ENCODE peak calls at places on chromosomes 7 and 10, in four cellular contexts. One of them, this sample, is unnamed.

GRCh38 chr7:6166443-6166871 is 106.0 kb downstream of the CYTH3 start:
- DNase-seq in HepG2: no peak
- DNase-seq in SK-N-SH: peak; percentile 80
- DNase-seq in GM12878: no peak
- DNase-seq in this sample: no peak

GRCh38 chr7:116952640-116953371 is 495 bp upstream of the ST7 start:
- DNase-seq in HepG2: peak; percentile 62
- DNase-seq in SK-N-SH: peak; percentile 54
- DNase-seq in GM12878: no peak
- DNase-seq in this sample: peak; percentile 59

GRCh38 chr10:31320179-31320597 is 1.2 kb downstream of the ZEB1 start:
- DNase-seq in HepG2: no peak
- DNase-seq in SK-N-SH: peak; percentile 59
- DNase-seq in GM12878: no peak
- DNase-seq in this sample: peak; percentile 43

GRCh38 chr7:45363669-45364068 is 206.1 kb downstream of the RAMP3 start:
- DNase-seq in HepG2: no peak
- DNase-seq in SK-N-SH: no peak
- DNase-seq in GM12878: no peak
- DNase-seq in this sample: no peak

GRCh38 chr10:62744136-62744535 is 60.4 kb upstream of the ADO start:
- DNase-seq in HepG2: no peak
- DNase-seq in SK-N-SH: no peak
- DNase-seq in GM12878: no peak
- DNase-seq in this sample: no peak

GRCh38 chr10:28135258-28135657 is 136.4 kb upstream of the ODAD2 start:
- DNase-seq in HepG2: no peak
- DNase-seq in SK-N-SH: no peak
- DNase-seq in GM12878: no peak
- DNase-seq in this sample: no peak

GRCh38 chr10:50419091-50419490 is 167.8 kb upstream of the ASAH2 start:
- DNase-seq in HepG2: no peak
- DNase-seq in SK-N-SH: no peak
- DNase-seq in GM12878: no peak
- DNase-seq in this sample: no peak

GRCh38 chr7:46160861-46161260 is 239.8 kb upstream of the IGFBP3 start:
- DNase-seq in HepG2: no peak
- DNase-seq in SK-N-SH: no peak
- DNase-seq in GM12878: no peak
- DNase-seq in this sample: no peak

GRCh38 chr7:47812460-47813136 is 135.7 kb downstream of the PKD1L1 start:
- DNase-seq in HepG2: no peak
- DNase-seq in SK-N-SH: no peak
- DNase-seq in GM12878: no peak
- DNase-seq in this sample: no peak

GRCh38 chr7:108211382-108212201 is 81.4 kb upstream of the LAMB4 start:
- DNase-seq in HepG2: peak; percentile 42
- DNase-seq in SK-N-SH: no peak
- DNase-seq in GM12878: peak; percentile 80
- DNase-seq in this sample: peak; percentile 96
- TF ChIP-seq PBX3 in HepG2: no peak
- TF ChIP-seq PBX3 in SK-N-SH: no peak
- TF ChIP-seq PBX3 in GM12878: no peak
- TF ChIP-seq PBX3 in this sample: no peak

GRCh38 chr7:55048221-55048859 is 29.5 kb downstream of the EGFR start:
- DNase-seq in HepG2: peak; percentile 75
- DNase-seq in SK-N-SH: no peak
- DNase-seq in GM12878: no peak
- DNase-seq in this sample: peak; percentile 47
- TF ChIP-seq PBX3 in HepG2: no peak
- TF ChIP-seq PBX3 in SK-N-SH: no peak
- TF ChIP-seq PBX3 in GM12878: no peak
- TF ChIP-seq PBX3 in this sample: no peak

DNA sequence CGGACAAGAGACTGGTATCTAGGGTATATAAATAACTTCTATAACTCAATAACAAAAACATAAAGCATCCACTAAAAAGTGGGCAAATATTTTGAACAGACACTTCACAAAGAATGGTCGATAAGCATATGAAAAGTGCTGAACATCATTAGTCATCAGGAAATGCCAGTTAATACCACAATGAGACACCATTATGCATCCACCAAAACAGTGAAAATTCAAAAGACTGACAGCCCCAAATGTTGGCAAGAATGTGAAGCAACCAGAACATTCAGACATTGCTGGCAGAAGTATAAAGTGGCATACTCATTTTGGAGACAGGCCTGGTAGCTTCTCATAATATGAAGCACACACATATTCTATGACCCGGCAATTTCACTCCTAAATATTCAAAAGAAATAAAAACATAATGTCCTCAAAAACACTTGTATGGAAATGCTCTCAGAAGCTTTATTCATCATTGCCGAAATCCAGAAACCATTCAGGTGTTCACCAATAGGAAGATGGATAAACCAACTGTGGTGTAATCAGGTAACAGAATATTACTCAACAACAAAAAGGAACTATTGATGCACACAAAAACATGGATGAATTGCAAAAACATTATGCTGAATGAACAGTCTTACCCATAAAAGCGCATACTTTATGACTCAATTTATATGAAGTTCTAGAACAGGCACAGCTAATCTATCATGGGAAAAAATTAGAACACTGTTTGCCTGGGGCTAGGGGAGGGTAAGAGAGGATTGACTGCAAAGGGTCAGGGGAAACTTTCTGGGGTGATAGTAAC is 26.7 kb upstream of the GSAP start:
- DNase-seq in HepG2: no peak
- DNase-seq in SK-N-SH: no peak
- DNase-seq in GM12878: no peak
- DNase-seq in this sample: no peak
- TF ChIP-seq PBX3 in HepG2: no peak
- TF ChIP-seq PBX3 in SK-N-SH: peak; percentile 84
- TF ChIP-seq PBX3 in GM12878: no peak
- TF ChIP-seq PBX3 in this sample: no peak

DNA sequence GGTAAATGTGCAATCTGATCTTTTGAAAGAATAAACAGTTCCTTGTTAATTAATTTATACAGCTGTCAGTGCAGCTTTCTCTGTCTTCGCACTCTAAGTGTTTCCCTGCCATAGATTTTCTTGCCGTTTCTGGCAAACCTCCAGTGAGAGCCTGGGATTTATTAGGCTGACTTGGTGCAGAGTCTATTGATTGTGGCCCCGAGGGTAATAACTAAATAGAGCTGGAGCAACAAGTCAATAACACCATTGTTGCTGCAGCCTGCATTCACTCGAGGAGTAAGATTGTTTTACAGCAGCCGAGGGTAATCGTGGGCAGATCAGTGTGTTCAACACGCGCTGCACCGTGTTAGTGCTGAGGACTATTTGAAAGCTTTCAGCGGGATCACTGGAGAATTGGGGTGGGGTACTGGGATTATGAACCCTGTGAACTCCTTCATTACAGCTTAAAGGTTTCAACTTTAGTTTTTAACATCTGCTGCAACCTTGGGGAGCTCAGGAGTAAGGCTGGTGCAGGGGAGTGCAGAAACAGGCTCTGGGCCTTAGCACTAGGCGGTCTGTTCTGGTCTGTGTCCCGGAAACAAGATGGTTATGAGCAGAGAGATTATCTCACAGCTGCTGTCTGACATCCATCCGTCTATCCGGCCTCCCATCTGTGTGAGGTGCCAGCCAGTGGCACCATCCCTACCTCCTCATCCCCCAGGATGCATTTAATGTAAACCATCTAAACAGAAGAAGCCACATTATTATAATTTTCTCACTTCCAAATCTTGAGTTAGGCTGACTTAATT is 174.0 kb upstream of the TCF7L2 start:
- DNase-seq in HepG2: peak; percentile 23
- DNase-seq in SK-N-SH: peak; percentile 71
- DNase-seq in GM12878: no peak
- DNase-seq in this sample: no peak
- TF ChIP-seq PBX3 in HepG2: no peak
- TF ChIP-seq PBX3 in SK-N-SH: no peak
- TF ChIP-seq PBX3 in GM12878: no peak
- TF ChIP-seq PBX3 in this sample: no peak

GRCh38 chr7:21580073-21580521 is 37.3 kb downstream of the DNAH11 start:
- DNase-seq in HepG2: no peak
- DNase-seq in SK-N-SH: no peak
- DNase-seq in GM12878: peak; percentile 23
- DNase-seq in this sample: no peak
- TF ChIP-seq PBX3 in HepG2: no peak
- TF ChIP-seq PBX3 in SK-N-SH: no peak
- TF ChIP-seq PBX3 in GM12878: no peak
- TF ChIP-seq PBX3 in this sample: no peak

GRCh38 chr7:148261996-148262688 is 328.4 kb upstream of the C7orf33 start:
- DNase-seq in HepG2: no peak
- DNase-seq in SK-N-SH: peak; percentile 42
- DNase-seq in GM12878: no peak
- DNase-seq in this sample: no peak
- TF ChIP-seq PBX3 in HepG2: no peak
- TF ChIP-seq PBX3 in SK-N-SH: no peak
- TF ChIP-seq PBX3 in GM12878: no peak
- TF ChIP-seq PBX3 in this sample: no peak

DNA sequence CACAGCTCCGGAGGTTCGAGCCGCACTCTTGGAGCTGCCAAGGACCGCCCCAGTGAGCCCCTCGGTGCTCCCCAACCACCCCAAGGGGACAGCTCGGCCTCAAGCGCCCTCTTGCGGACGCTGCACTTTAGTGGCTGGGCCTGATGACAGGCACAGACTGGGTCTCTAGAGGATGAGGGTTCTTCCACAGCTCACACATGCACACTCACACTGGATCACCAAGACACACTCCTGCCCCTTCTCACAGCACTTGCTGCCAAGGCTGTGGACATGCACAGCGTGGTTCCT is 2.1 kb downstream of the RET start:
- DNase-seq in HepG2: no peak
- DNase-seq in SK-N-SH: peak; percentile 86
- DNase-seq in GM12878: no peak
- DNase-seq in this sample: peak; percentile 41
- TF ChIP-seq PBX3 in HepG2: no peak
- TF ChIP-seq PBX3 in SK-N-SH: no peak
- TF ChIP-seq PBX3 in GM12878: no peak
- TF ChIP-seq PBX3 in this sample: no peak

This sample was measured in A549.